ENCODE peak calls at places on chromosome 18, in ten cellular contexts. A is iPS DF 6.9; U is left ventricle myocardium inferior; I is body of pancreas; F is right atrium auricular region; Z is CD8-positive, alpha-beta T cell; L is heart right ventricle; Y is upper lobe of right lung; M is upper lobe of left lung; K is left lung. R is an unnamed sample.

GRCh38 chr18:62365420-62365819 is 40.3 kb downstream of the TNFRSF11A start:
- DNase-seq in A (no peak), U (no peak), I (no peak), F (no peak), Z (no peak), L (no peak), Y (no peak), M (no peak), K (no peak), R (no peak)

GRCh38 chr18:51009071-51009470 is 20.9 kb upstream of the SMAD4 start:
- DNase-seq in A (no peak), U (no peak), I (no peak), F (no peak), Z (no peak), L (no peak), Y (no peak), M (peak; percentile 63), K (peak; percentile 36), R (no peak)

GRCh38 chr18:48442761-48443160 is 33.6 kb upstream of the ZBTB7C start:
- DNase-seq in A (no peak), U (no peak), I (no peak), F (no peak), Z (no peak), L (no peak), Y (no peak), M (no peak), K (no peak), R (no peak)

GRCh38 chr18:13566941-13567762 is 159.2 kb downstream of the FAM210A start:
- DNase-seq in A (no peak), U (peak; percentile 39), I (no peak), F (peak; percentile 79), Z (no peak), L (peak; percentile 27), Y (peak; percentile 87), M (peak; percentile 73), K (peak; percentile 79), R (no peak)

GRCh38 chr18:57561728-57562423 is 24.6 kb downstream of the FECH start:
- DNase-seq in A (peak; percentile 48), U (no peak), I (peak; percentile 13), F (no peak), Z (no peak), L (peak; percentile 21), Y (no peak), M (no peak), K (no peak), R (no peak)

GRCh38 chr18:57748770-57749603 is 54.1 kb downstream of the ATP8B1 start:
- DNase-seq in A (no peak), U (no peak), I (peak; percentile 34), F (no peak), Z (no peak), L (no peak), Y (no peak), M (peak; percentile 63), K (no peak), R (no peak)

GRCh38 chr18:55322176-55322735 is 265.7 kb downstream of the TCF4 start:
- DNase-seq in A (no peak), U (peak; percentile 87), I (peak; percentile 60), F (peak; percentile 86), Z (no peak), L (peak; percentile 91), Y (peak; percentile 78), M (peak; percentile 69), K (peak; percentile 85), R (no peak)

GRCh38 chr18:45920367-45920766 is 46.8 kb downstream of the EPG5 start:
- DNase-seq in A (no peak), U (peak; percentile 86), I (peak; percentile 84), F (peak; percentile 72), Z (no peak), L (peak; percentile 84), Y (peak; percentile 84), M (peak; percentile 70), K (peak; percentile 67), R (no peak)

GRCh38 chr18:3747176-3747973 is 297.4 kb downstream of the TGIF1 start:
- DNase-seq in A (no peak), U (no peak), I (no peak), F (peak; percentile 70), Z (no peak), L (no peak), Y (no peak), M (peak; percentile 45), K (no peak), R (no peak)

GRCh38 chr18:75158465-75159237 is 50.3 kb downstream of the PTGR3 start:
- DNase-seq in A (no peak), U (no peak), I (no peak), F (no peak), Z (no peak), L (no peak), Y (no peak), M (no peak), K (no peak), R (no peak)

GRCh38 chr18:31680836-31681568 is 3.4 kb downstream of the B4GALT6 start:
- DNase-seq in A (no peak), U (no peak), I (no peak), F (no peak), Z (no peak), L (no peak), Y (no peak), M (no peak), K (no peak), R (no peak)

GRCh38 chr18:41370740-41371623 is 584.1 kb upstream of the PIK3C3 start:
- DNase-seq in A (no peak), U (no peak), I (no peak), F (no peak), Z (no peak), L (peak; percentile 4), Y (no peak), M (no peak), K (no peak), R (no peak)
- H3K27me3 ChIP-seq in A (no peaks in the 10 kb centered on the region), U (no peaks in the 10 kb centered on the region), I (no peaks in the 10 kb centered on the region), F (no peaks in the 10 kb centered on the region), Z (no peaks in the 10 kb centered on the region), L (no peaks in the 10 kb centered on the region), Y (no peaks in the 10 kb centered on the region), M (no peaks in the 10 kb centered on the region), K (no peaks in the 10 kb centered on the region), R (no peaks in the 10 kb centered on the region)

GRCh38 chr18:10514082-10514481 is 11.7 kb upstream of the NAPG start:
- DNase-seq in A (no peak), U (no peak), I (no peak), F (no peak), Z (no peak), L (no peak), Y (no peak), M (no peak), K (no peak), R (no peak)

GRCh38 chr18:10515456-10515855 is 10.4 kb upstream of the NAPG start:
- DNase-seq in A (no peak), U (no peak), I (no peak), F (no peak), Z (no peak), L (no peak), Y (no peak), M (no peak), K (no peak), R (no peak)

GRCh38 chr18:10516078-10516477 is 9.7 kb upstream of the NAPG start:
- DNase-seq in A (no peak), U (no peak), I (no peak), F (no peak), Z (no peak), L (no peak), Y (no peak), M (no peak), K (no peak), R (no peak)

GRCh38 chr18:10518595-10519273 is 7.1 kb upstream of the NAPG start:
- DNase-seq in A (no peak), U (peak; percentile 53), I (peak; percentile 29), F (no peak), Z (no peak), L (peak; percentile 69), Y (peak; percentile 70), M (peak; percentile 51), K (no peak), R (no peak)

DNA sequence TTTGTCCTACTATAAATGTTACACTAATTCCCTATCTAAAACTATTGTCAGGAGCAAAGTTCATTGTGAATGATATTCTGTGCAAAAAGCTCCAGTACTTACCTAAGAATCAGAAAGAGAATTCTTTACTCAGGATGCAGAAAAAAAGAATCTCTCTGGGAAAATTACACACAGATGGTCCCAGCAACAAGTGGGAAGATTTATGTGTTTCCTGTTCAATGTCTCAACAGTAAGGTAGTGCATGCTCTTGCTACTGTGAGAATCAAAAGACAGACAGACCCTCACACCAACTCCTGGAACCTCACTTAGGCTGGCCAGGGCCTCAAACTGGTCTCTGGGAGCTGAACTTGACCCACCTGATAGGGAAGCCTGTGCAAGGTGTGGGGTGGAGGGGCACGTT is 11.2 kb upstream of the NAPG start:
- DNase-seq in A (no peak), U (no peak), I (no peak), F (no peak), Z (no peak), L (no peak), Y (no peak), M (no peak), K (no peak), R (no peak)
- H3K4me3 ChIP-seq in A (no peak overlapping the region), U (no peak overlapping the region), I (no peak overlapping the region), F (no peak overlapping the region), Z (no peak overlapping the region), L (no peak overlapping the region), Y (no peak overlapping the region), M (no peak overlapping the region), K (no peak overlapping the region), R (no peak overlapping the region)

GRCh38 chr18:79917351-79918088 is 33.9 kb downstream of the SLC66A2 start:
- DNase-seq in A (no peak), U (no peak), I (no peak), F (peak; percentile 38), Z (no peak), L (no peak), Y (peak; percentile 61), M (no peak), K (no peak), R (no peak)

GRCh38 chr18:79916128-79916494 is 35.3 kb downstream of the SLC66A2 start:
- DNase-seq in A (no peak), U (no peak), I (no peak), F (no peak), Z (no peak), L (no peak), Y (no peak), M (no peak), K (no peak), R (no peak)

GRCh38 chr18:79918089-79919011 is 33.1 kb downstream of the SLC66A2 start:
- DNase-seq in A (no peak), U (no peak), I (no peak), F (peak; percentile 46), Z (no peak), L (no peak), Y (peak; percentile 46), M (no peak), K (peak; percentile 27), R (no peak)

GRCh38 chr18:79915161-79916127 is 36.0 kb downstream of the SLC66A2 start:
- DNase-seq in A (no peak), U (no peak), I (no peak), F (peak; percentile 51), Z (no peak), L (no peak), Y (peak; percentile 55), M (no peak), K (no peak), R (no peak)

GRCh38 chr18:79916546-79917350 is 34.7 kb downstream of the SLC66A2 start:
- DNase-seq in A (no peak), U (no peak), I (no peak), F (peak; percentile 44), Z (no peak), L (no peak), Y (peak; percentile 48), M (no peak), K (no peak), R (no peak)
- H3K36me3 ChIP-seq in A (no peaks in the 10 kb centered on the region), U (peaks cover 51% of the 10 kb centered on the region), I (no peaks in the 10 kb centered on the region), F (peaks cover 40% of the 10 kb centered on the region), Z (no peaks in the 10 kb centered on the region), L (peaks cover 66% of the 10 kb centered on the region), Y (peaks cover 16% of the 10 kb centered on the region), M (peaks cover 53% of the 10 kb centered on the region), K (no peaks in the 10 kb centered on the region), R (peaks cover 13% of the 10 kb centered on the region)

GRCh38 chr18:33317640-33318039 is 122.9 kb downstream of the CCDC178 start:
- DNase-seq in A (no peak), U (no peak), I (no peak), F (no peak), Z (no peak), L (no peak), Y (no peak), M (no peak), K (no peak), R (no peak)
- H3K27me3 ChIP-seq in A (no peaks in the 10 kb centered on the region), U (no peaks in the 10 kb centered on the region), I (no peaks in the 10 kb centered on the region), F (no peaks in the 10 kb centered on the region), Z (no peaks in the 10 kb centered on the region), L (no peaks in the 10 kb centered on the region), Y (no peaks in the 10 kb centered on the region), M (no peaks in the 10 kb centered on the region), K (no peaks in the 10 kb centered on the region), R (no peaks in the 10 kb centered on the region)